ENCODE peak calls at places on chromosomes 2 and 18, in nine cellular contexts. X, G, H, P, R, W, T, N and S are unnamed samples.

GRCh38 chr2:146844226-146844990 is 1000.4 kb upstream of the ACVR2A start:
- DNase-seq in R (no peak), P (no peak), X (no peak), G (no peak), W (no peak), H (no peak), N (no peak), T (no peak), S (no peak)

GRCh38 chr2:146295080-146295670 is 1549.7 kb upstream of the ACVR2A start:
- DNase-seq in T (no peak), X (no peak), H (no peak), W (no peak), G (no peak), N (no peak), R (no peak), P (no peak), S (no peak)

GRCh38 chr18:715626-716025 is 3.2 kb upstream of the ENOSF1 start:
- DNase-seq in R (no peak), G (no peak), N (no peak), T (no peak), P (no peak), W (no peak), X (no peak), H (no peak), S (no peak)

GRCh38 chr2:19993731-19994130 is 3.8 kb upstream of the WDR35 start:
- DNase-seq in T (no peak), N (no peak), R (no peak), H (no peak), G (no peak), P (no peak), W (no peak), X (no peak), S (no peak)

GRCh38 chr18:58313491-58314032 is 269.5 kb downstream of the NEDD4L start:
- DNase-seq in X (peak; percentile 61), N (peak; percentile 82), G (no peak), W (no peak), P (peak; percentile 9), H (no peak), R (no peak), T (no peak), S (peak; percentile 71)

GRCh38 chr2:190255668-190256067 is 64.0 kb downstream of the HIBCH start:
- DNase-seq in T (no peak), G (no peak), N (no peak), H (no peak), W (no peak), R (no peak), X (no peak), P (no peak), S (no peak)

GRCh38 chr18:54828986-54829385 is 709 bp downstream of the RAB27B start:
- DNase-seq in X (no peak), N (no peak), W (no peak), G (no peak), R (no peak), T (no peak), P (no peak), H (no peak), S (no peak)

GRCh38 chr18:13614701-13615288 is 111.6 kb downstream of the FAM210A start:
- DNase-seq in N (no peak), T (peak; percentile 67), W (peak; percentile 88), H (no peak), P (no peak), R (no peak), G (no peak), X (no peak), S (no peak)

GRCh38 chr18:58213931-58214431 is 170.0 kb downstream of the NEDD4L start:
- DNase-seq in X (no peak), H (no peak), T (no peak), P (no peak), R (no peak), N (no peak), G (no peak), W (peak; percentile 39), S (no peak)

GRCh38 chr2:240327566-240327965 is 107.9 kb upstream of the GPC1 start:
- DNase-seq in W (no peak), P (no peak), G (no peak), X (no peak), H (no peak), T (no peak), R (no peak), N (no peak), S (no peak)

GRCh38 chr2:18149660-18150246 is 271.3 kb downstream of the KCNS3 start:
- DNase-seq in N (no peak), T (no peak), X (no peak), R (peak; percentile 9), G (no peak), W (no peak), H (peak; percentile 18), P (peak; percentile 31), S (no peak)

GRCh38 chr2:41707790-41708451 is 339.9 kb upstream of the PKDCC start:
- DNase-seq in W (no peak), N (no peak), R (no peak), T (no peak), X (no peak), G (no peak), P (no peak), H (no peak), S (no peak)

GRCh38 chr2:239389414-239390329 is 11.1 kb downstream of the HDAC4 start:
- DNase-seq in W (no peak), H (no peak), R (no peak), G (no peak), P (no peak), N (no peak), T (peak; percentile 54), X (no peak), S (no peak)

DNA sequence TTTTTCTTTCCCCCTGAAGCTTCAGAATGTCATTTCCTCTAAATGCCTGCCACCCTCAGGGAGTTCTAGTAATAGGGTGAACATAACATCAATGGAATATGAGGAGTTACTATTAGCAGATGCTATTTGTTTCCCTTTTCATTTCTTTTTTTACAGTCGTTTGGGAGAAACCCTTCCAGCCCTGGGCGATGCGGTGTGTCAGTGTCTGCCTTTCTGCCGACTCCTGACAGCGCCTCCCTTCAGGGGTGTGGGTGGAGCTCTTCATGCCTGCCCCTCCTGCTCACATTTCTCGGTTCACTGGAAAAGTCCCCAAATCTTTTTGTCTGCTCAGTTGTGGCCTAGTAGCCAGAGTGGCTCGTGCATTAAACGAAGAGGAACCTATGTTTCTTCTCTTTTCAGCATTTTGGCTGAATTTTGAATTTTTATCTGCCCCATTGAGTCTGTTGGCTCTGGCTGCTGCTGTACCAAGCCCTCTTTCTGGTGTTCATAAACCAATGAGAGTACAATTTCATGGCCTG is 72.3 kb downstream of the FMNL2 start:
- DNase-seq in W (peak; percentile 90), N (no peak), R (peak; percentile 16), H (peak; percentile 65), T (peak; percentile 73), G (peak; percentile 28), X (peak; percentile 61), P (no peak), S (peak; percentile 38)
- TF ChIP-seq EP300 in W (no peak), N (no peak), R (no peak), H (no peak), T (no peak), G (no peak), X (no peak), P (no peak), S (no peak)

GRCh38 chr2:8605350-8606065 is 76.3 kb upstream of the ID2 start:
- DNase-seq in R (no peak), G (no peak), N (no peak), P (no peak), X (no peak), W (no peak), T (no peak), H (peak; percentile 63), S (no peak)

GRCh38 chr2:8604262-8604661 is 77.6 kb upstream of the ID2 start:
- DNase-seq in N (no peak), P (no peak), X (no peak), R (no peak), T (no peak), H (no peak), G (no peak), W (no peak), S (no peak)

GRCh38 chr2:8599421-8600242 is 82.2 kb upstream of the ID2 start:
- DNase-seq in T (no peak), H (no peak), P (peak; percentile 57), N (no peak), G (no peak), X (no peak), R (no peak), W (no peak), S (no peak)

GRCh38 chr2:8600456-8600855 is 81.4 kb upstream of the ID2 start:
- DNase-seq in R (no peak), P (no peak), T (no peak), G (no peak), N (no peak), H (no peak), X (no peak), W (no peak), S (no peak)

GRCh38 chr2:8602809-8603208 is 79.0 kb upstream of the ID2 start:
- DNase-seq in T (no peak), X (no peak), W (no peak), N (no peak), H (no peak), G (no peak), R (no peak), P (no peak), S (no peak)
- TF ChIP-seq EP300 in T (no peak), X (no peak), W (no peak), N (no peak), H (no peak), G (no peak), R (no peak), P (no peak), S (no peak)

GRCh38 chr2:131039101-131039440 is 54.2 kb downstream of the FAM168B start:
- DNase-seq in N (no peak), X (no peak), G (no peak), P (no peak), W (no peak), R (no peak), T (no peak), H (no peak), S (no peak)

GRCh38 chr2:131037398-131038257 is 55.6 kb downstream of the FAM168B start:
- DNase-seq in N (no peak), W (no peak), H (no peak), G (no peak), T (peak; percentile 39), R (peak; percentile 37), X (no peak), P (no peak), S (no peak)

GRCh38 chr2:131039908-131040660 is 53.2 kb downstream of the FAM168B start:
- DNase-seq in P (no peak), T (peak; percentile 59), R (no peak), H (no peak), G (no peak), N (no peak), W (no peak), X (no peak), S (no peak)

GRCh38 chr2:131039535-131039907 is 53.7 kb downstream of the FAM168B start:
- DNase-seq in R (no peak), G (no peak), N (peak; percentile 23), X (no peak), H (no peak), P (no peak), T (peak; percentile 58), W (no peak), S (no peak)

GRCh38 chr2:131038258-131039100 is 54.8 kb downstream of the FAM168B start:
- DNase-seq in X (no peak), W (no peak), T (peak; percentile 55), H (no peak), P (no peak), G (no peak), R (no peak), N (no peak), S (no peak)
- TF ChIP-seq EP300 in X (no peak), W (no peak), T (no peak), H (no peak), P (no peak), G (no peak), R (no peak), N (no peak), S (no peak)

GRCh38 chr2:23321767-23322166 is 63.2 kb upstream of the KLHL29 start:
- DNase-seq in T (no peak), W (no peak), X (no peak), P (no peak), N (no peak), H (no peak), R (no peak), G (no peak), S (no peak)
- TF ChIP-seq EP300 in T (no peak), W (no peak), X (no peak), P (no peak), N (no peak), H (no peak), R (no peak), G (no peak), S (no peak)